ENCODE peak calls at places on chromosomes 1 and 21, in four cellular contexts. O is iPS-NIHi11, E is ovary, R is transverse colon. H is an unnamed sample.

GRCh38 chr1:159953866-159954515 is at the start of gene SLAMF9:
- DNase-seq in O (no peak), E (no peak), R (no peak), H (no peak)

GRCh38 chr1:63010898-63011660 is 227.1 kb downstream of the ATG4C start:
- DNase-seq in O (no peak), E (no peak), R (no peak), H (no peak)

GRCh38 chr1:203584040-203584439 is 42.6 kb upstream of the ATP2B4 start:
- DNase-seq in O (no peak), E (no peak), R (no peak), H (no peak)

GRCh38 chr21:29656504-29657227 is 283.1 kb downstream of the GRIK1 start:
- DNase-seq in O (no peak), E (no peak), R (no peak), H (no peak)

GRCh38 chr1:2169200-2169836 is 25.3 kb downstream of the FAAP20 start:
- DNase-seq in O (no peak), E (no peak), R (no peak), H (no peak)

GRCh38 chr1:156427858-156428257 is 58.8 kb downstream of the RHBG start:
- DNase-seq in O (no peak), E (no peak), R (no peak), H (no peak)

GRCh38 chr1:207962716-207963428 is 51.9 kb upstream of the CD34 start:
- DNase-seq in O (no peak), E (peak), R (peak), H (peak)

GRCh38 chr1:9589144-9589718 is 520 bp downstream of the TMEM201 start:
- DNase-seq in O (peak), E (peak), R (peak), H (no peak)

GRCh38 chr1:206128192-206128591 is 11.0 kb upstream of the AVPR1B start:
- DNase-seq in O (no peak), E (no peak), R (no peak), H (no peak)

GRCh38 chr1:180112979-180113650 is 41.6 kb upstream of the QSOX1 start:
- DNase-seq in O (no peak), E (no peak), R (no peak), H (no peak)

GRCh38 chr1:99776133-99776532 is 9.7 kb upstream of the FRRS1 start:
- DNase-seq in O (no peak), E (no peak), R (no peak), H (no peak)

GRCh38 chr1:154595621-154596020 is 12.4 kb downstream of the ADAR start:
- DNase-seq in O (no peak), E (no peak), R (no peak), H (no peak)

GRCh38 chr1:227390525-227390924 is 72.2 kb upstream of the CDC42BPA start:
- DNase-seq in O (no peak), E (no peak), R (no peak), H (no peak)

GRCh38 chr1:84294751-84295150 is 6.8 kb upstream of the SAMD13 start:
- DNase-seq in O (no peak), E (no peak), R (no peak), H (no peak)

GRCh38 chr1:31666290-31666963 is 21.8 kb upstream of the PEF1 start:
- DNase-seq in O (no peak), E (no peak), R (peak), H (no peak)

GRCh38 chr1:155873860-155874259 is 14.5 kb downstream of the SYT11 start:
- DNase-seq in O (no peak), E (no peak), R (peak), H (no peak)

GRCh38 chr1:41618066-41618825 is 133.8 kb upstream of the EDN2 start:
- DNase-seq in O (no peak), E (peak), R (peak), H (peak)

GRCh38 chr1:46274224-46275029 is 26.9 kb downstream of the RAD54L start:
- DNase-seq in O (no peak), E (no peak), R (no peak), H (no peak)

GRCh38 chr1:219554109-219554508 is 58.8 kb downstream of the ZC3H11B start:
- DNase-seq in O (no peak), E (no peak), R (no peak), H (no peak)

GRCh38 chr1:117093870-117094621 is 27.5 kb downstream of the TRIM45 start:
- DNase-seq in O (peak), E (no peak), R (no peak), H (no peak)

GRCh38 chr1:208107817-208108608 is 136.2 kb downstream of the PLXNA2 start:
- DNase-seq in O (no peak), E (peak), R (no peak), H (no peak)

GRCh38 chr21:35641271-35642016 is 418.9 kb downstream of the SETD4 start:
- DNase-seq in O (no peak), E (no peak), R (no peak), H (no peak)

GRCh38 chr21:46555678-46556077 is 49.2 kb downstream of the S100B start:
- DNase-seq in O (peak), E (no peak), R (no peak), H (no peak)

GRCh38 chr21:14078746-14079375 is 131.9 kb downstream of the LIPI start:
- DNase-seq in O (no peak), E (no peak), R (no peak), H (no peak)

GRCh38 chr1:208834346-208835081 is 590.3 kb upstream of the PLXNA2 start:
- DNase-seq in O (no peak), E (no peak), R (no peak), H (no peak)

GRCh38 chr1:60922304-60922703 is 160.1 kb upstream of the NFIA start:
- DNase-seq in O (no peak), E (no peak), R (peak), H (peak)

H was measured in Right ventricle myocardium inferior.